ENCODE peak calls at places on chromosome 20, in seven cellular contexts. N is choroid plexus epithelial cell, J is GM06990, T is fibroblast of the aortic adventitia, M is pancreas, I is AG09309, O is uterus. U is an unnamed sample.

GRCh38 chr20:49482173-49482572 is 295 bp downstream of the KCNB1 start:
- DNase-seq in I (no peak), N (no peak), O (no peak), T (no peak), M (no peak), J (no peak), U (no peak)

GRCh38 chr20:25118529-25118928 is 36.6 kb upstream of the VSX1 start:
- DNase-seq in T (no peak), M (no peak), J (no peak), O (no peak), I (no peak), N (no peak), U (no peak)

GRCh38 chr20:2163312-2163711 is 61.7 kb downstream of the STK35 start:
- DNase-seq in O (no peak), M (no peak), T (no peak), I (no peak), J (no peak), N (no peak), U (no peak)

GRCh38 chr20:10521068-10521834 is 86.1 kb downstream of the SLX4IP start:
- DNase-seq in J (no peak), O (no peak), N (peak), I (no peak), T (peak), M (no peak), U (no peak)

GRCh38 chr20:50762435-50763201 is 31.2 kb downstream of the PARD6B start:
- DNase-seq in J (no peak), M (peak), T (peak), O (peak), N (peak), I (peak), U (peak)

GRCh38 chr20:24682496-24683090 is 213.2 kb downstream of the SYNDIG1 start:
- DNase-seq in O (no peak), T (no peak), J (no peak), M (no peak), N (no peak), I (no peak), U (peak)

GRCh38 chr20:49584418-49585382 is 16.8 kb upstream of the PTGIS start:
- DNase-seq in M (no peak), N (no peak), I (no peak), T (no peak), O (peak), J (no peak), U (no peak)

GRCh38 chr20:33415948-33416347 is 14.6 kb upstream of the CDK5RAP1 start:
- DNase-seq in T (peak), M (no peak), N (peak), J (no peak), I (no peak), O (no peak), U (no peak)

GRCh38 chr20:49479785-49480184 is 2.7 kb downstream of the KCNB1 start:
- DNase-seq in M (no peak), O (no peak), J (no peak), N (no peak), T (no peak), I (no peak), U (no peak)

GRCh38 chr20:5557123-5557522 is 193.1 kb upstream of the SHLD1 start:
- DNase-seq in T (peak), J (no peak), M (no peak), I (peak), N (peak), O (no peak), U (no peak)

GRCh38 chr20:51831891-51832675 is 29.8 kb upstream of the SALL4 start:
- DNase-seq in T (peak), M (no peak), J (no peak), I (peak), N (peak), O (no peak), U (no peak)

GRCh38 chr20:33561981-33562601 is 72.2 kb downstream of the CBFA2T2 start:
- DNase-seq in J (no peak), O (peak), N (peak), T (peak), M (peak), I (peak), U (peak)

GRCh38 chr20:19991826-19992225 is 25.3 kb upstream of the NAA20 start:
- DNase-seq in O (no peak), T (no peak), N (peak), I (no peak), J (no peak), M (no peak), U (no peak)

GRCh38 chr20:32191873-32192272 is 15.7 kb downstream of the PLAGL2 start:
- DNase-seq in N (peak), O (no peak), J (no peak), T (no peak), M (no peak), I (no peak), U (no peak)

GRCh38 chr20:25574411-25574810 is 10.9 kb downstream of the NINL start:
- DNase-seq in N (peak), M (no peak), I (no peak), J (no peak), O (no peak), T (peak), U (no peak)

GRCh38 chr20:44537993-44538392 is 16.1 kb upstream of the SERINC3 start:
- DNase-seq in I (no peak), N (peak), T (peak), M (no peak), O (no peak), J (no peak), U (no peak)

GRCh38 chr20:25067102-25067987 is 9.4 kb upstream of the ACSS1 start:
- DNase-seq in N (no peak), O (no peak), J (no peak), I (no peak), M (no peak), T (no peak), U (no peak)

GRCh38 chr20:46814366-46815232 is 80.0 kb upstream of the EYA2 start:
- DNase-seq in I (peak), M (no peak), J (no peak), O (no peak), T (peak), N (peak), U (no peak)

GRCh38 chr20:51221791-51222408 is 199.0 kb upstream of the KCNG1 start:
- DNase-seq in N (peak), T (peak), J (no peak), M (no peak), O (no peak), I (peak), U (no peak)

GRCh38 chr20:63698739-63699465 is 2.5 kb downstream of the TNFRSF6B start:
- DNase-seq in M (peak), N (peak), T (peak), J (peak), O (peak), I (peak), U (no peak)

GRCh38 chr20:47677314-47678129 is 107.8 kb downstream of the SULF2 start:
- DNase-seq in T (no peak), J (peak), N (peak), M (peak), O (peak), I (no peak), U (no peak)

GRCh38 chr20:45467861-45468260 is 1.7 kb upstream of the WFDC2 start:
- DNase-seq in I (no peak), T (no peak), J (no peak), O (no peak), N (no peak), M (no peak), U (no peak)

GRCh38 chr20:43914697-43915208 is at the start of gene TOX2:
- DNase-seq in J (peak), N (peak), M (no peak), O (no peak), I (no peak), T (peak), U (no peak)

GRCh38 chr20:46121531-46121930 is 3.4 kb downstream of the CD40 start:
- DNase-seq in M (no peak), O (no peak), T (no peak), I (no peak), N (no peak), J (no peak), U (no peak)

GRCh38 chr20:35917077-35917476 is 37.2 kb downstream of the SCAND1 start:
- DNase-seq in T (no peak), M (no peak), I (no peak), J (no peak), O (no peak), N (no peak), U (no peak)

GRCh38 chr20:50750145-50750671 is 18.8 kb downstream of the PARD6B start:
- DNase-seq in N (no peak), T (no peak), O (no peak), I (no peak), J (no peak), M (no peak), U (no peak)

GRCh38 chr20:57315083-57315963 is 14.3 kb upstream of the SPO11 start:
- DNase-seq in M (no peak), I (no peak), N (no peak), T (no peak), J (no peak), O (no peak), U (no peak)

GRCh38 chr20:60868316-60868891 is 383.7 kb upstream of the CDH4 start:
- DNase-seq in O (no peak), J (no peak), M (no peak), T (no peak), N (no peak), I (no peak), U (no peak)

GRCh38 chr20:17969884-17970409 is 1.1 kb downstream of the MGME1 start:
- DNase-seq in O (no peak), M (no peak), J (peak), N (peak), T (no peak), I (no peak), U (no peak)

GRCh38 chr20:59756241-59756640 is 151.9 kb downstream of the PHACTR3 start:
- DNase-seq in J (no peak), O (no peak), I (no peak), T (no peak), M (no peak), N (no peak), U (no peak)
- TF ChIP-seq CTCF in J (no peak), O (no peak), I (no peak), T (no peak), M (no peak), N (no peak), U (no peak)

DNA sequence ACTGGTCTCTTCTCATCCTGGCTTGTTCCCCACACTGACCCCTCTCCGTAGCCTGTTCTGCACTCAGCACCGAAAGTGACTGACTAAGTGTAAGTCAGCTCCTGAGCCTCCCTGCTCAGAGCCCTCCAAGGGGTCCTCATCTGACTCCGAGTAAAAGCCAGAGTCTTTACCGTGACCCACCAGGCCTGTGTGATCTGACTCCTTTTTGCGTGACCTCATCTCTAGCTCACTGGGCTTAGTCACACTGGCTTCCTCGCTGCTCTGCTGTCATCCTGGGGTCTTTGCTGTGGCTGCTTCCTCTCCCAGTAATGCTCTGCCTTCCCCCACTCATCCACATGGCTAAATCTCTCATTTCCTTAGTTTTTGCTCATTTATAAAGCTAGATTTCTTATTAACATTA is 116.6 kb downstream of the PLCB4 start:
- DNase-seq in J (no peak), O (no peak), T (no peak), M (no peak), I (no peak), N (peak), U (no peak)
- H3K4me3 ChIP-seq in J (no peak), O (no peak), T (no peak), M (no peak), I (no peak), N (no peak), U (no peak)

GRCh38 chr20:561437-562231 is 18.0 kb upstream of the CSNK2A1 start:
- DNase-seq in I (peak), T (peak), N (peak), O (no peak), M (peak), J (peak), U (no peak)
- TF ChIP-seq CTCF in I (peak), T (peak), N (peak), O (peak), M (peak), J (peak), U (peak)

GRCh38 chr20:62475819-62476073 is at the start of gene GATA5:
- DNase-seq in J (no peak), N (no peak), M (no peak), O (no peak), T (no peak), I (no peak), U (no peak)
- H3K4me3 ChIP-seq in J (no peak), N (no peak), M (no peak), O (peak), T (no peak), I (no peak), U (peak)

GRCh38 chr20:37758332-37758731 is 64.5 kb downstream of the CTNNBL1 start:
- DNase-seq in I (no peak), T (no peak), M (no peak), O (no peak), J (no peak), N (no peak), U (no peak)
- TF ChIP-seq CTCF in I (no peak), T (peak), M (no peak), O (no peak), J (peak), N (peak), U (no peak)

DNA sequence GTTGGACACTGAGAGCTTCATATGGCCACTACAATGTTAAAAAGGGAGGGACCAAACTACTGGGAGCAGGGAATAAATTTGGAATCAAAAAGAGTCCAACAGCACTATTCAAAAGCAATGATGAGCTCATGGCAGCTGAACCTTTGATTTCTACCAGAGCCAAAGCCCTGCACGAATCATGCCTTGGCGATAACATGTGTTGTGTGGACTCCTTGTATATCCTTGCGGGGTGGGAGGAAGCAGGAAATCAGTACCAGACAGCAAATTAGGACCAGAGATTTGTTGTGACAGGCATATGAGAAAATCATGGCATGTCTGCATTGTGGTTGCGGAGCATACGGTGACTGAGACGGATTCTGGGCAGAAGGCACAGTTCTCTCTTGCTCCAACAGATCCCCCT is 85.6 kb upstream of the EMILIN3 start:
- DNase-seq in O (no peak), T (no peak), J (no peak), M (no peak), N (no peak), I (no peak), U (no peak)
- H3K4me3 ChIP-seq in O (no peak), T (no peak), J (no peak), M (no peak), N (no peak), I (no peak), U (no peak)

DNA sequence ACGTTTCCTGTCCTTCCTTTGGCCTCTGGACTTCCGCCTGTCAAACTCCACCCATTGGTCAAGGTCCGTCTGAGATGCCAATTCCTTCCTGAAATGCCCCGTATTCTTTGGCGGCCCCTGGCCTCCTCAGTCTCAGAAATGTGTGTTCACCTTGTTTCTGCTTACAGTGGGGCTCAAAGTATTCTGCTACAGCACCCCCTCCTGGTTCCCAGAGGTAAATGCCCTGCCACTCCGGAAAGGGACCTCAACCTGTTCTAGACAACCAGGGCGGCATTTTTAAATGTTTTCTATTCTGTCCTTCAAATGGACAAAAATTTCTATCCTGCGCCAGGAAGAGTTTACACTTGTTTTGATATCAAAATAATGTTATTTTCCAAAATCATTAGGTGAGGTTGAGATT is 12.1 kb upstream of the PAX1 start:
- DNase-seq in J (no peak), T (no peak), I (no peak), N (no peak), O (no peak), M (no peak), U (no peak)
- TF ChIP-seq CTCF in J (peak), T (no peak), I (no peak), N (no peak), O (no peak), M (no peak), U (no peak)

DNA sequence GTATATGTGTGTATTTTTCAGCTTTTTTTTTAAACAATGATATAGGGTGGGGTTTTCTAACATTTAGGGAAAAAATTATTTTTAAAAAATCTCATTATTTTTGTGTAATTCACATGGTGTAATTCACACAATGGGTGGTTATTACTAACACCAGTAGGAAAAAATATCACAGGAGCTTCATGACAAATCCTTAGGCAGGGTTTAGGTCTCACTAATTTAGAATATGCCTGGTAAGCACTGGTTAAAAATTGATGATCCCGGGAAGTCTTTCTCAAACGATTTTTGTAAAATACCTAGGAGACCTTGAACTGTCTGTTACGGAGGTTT is 29.5 kb upstream of the ZNF217 start:
- DNase-seq in J (no peak), O (no peak), M (no peak), N (no peak), T (no peak), I (no peak), U (no peak)
- H3K4me3 ChIP-seq in J (peak), O (peak), M (peak), N (peak), T (no peak), I (no peak), U (peak)